ENCODE peak calls at places on chromosomes 16 and 17, in six cellular contexts. One of them, this sample, is unnamed.

GRCh38 chr17:21376835-21377690 is 906 bp downstream of the KCNJ12 start:
- DNase-seq in small intestine: peak; percentile 14
- DNase-seq in right cardiac atrium: peak; percentile 40
- DNase-seq in body of pancreas: no peak
- DNase-seq in upper lobe of right lung: no peak
- DNase-seq in uterus: no peak
- DNase-seq in this sample: no peak

GRCh38 chr16:89410794-89411309 is 79.5 kb downstream of the ANKRD11 start:
- DNase-seq in small intestine: peak; percentile 47
- DNase-seq in right cardiac atrium: peak; percentile 72
- DNase-seq in body of pancreas: peak; percentile 91
- DNase-seq in upper lobe of right lung: peak; percentile 83
- DNase-seq in uterus: no peak
- DNase-seq in this sample: peak; percentile 93

GRCh38 chr17:56917559-56918296 is 3.9 kb upstream of the TRIM25 start:
- DNase-seq in small intestine: no peak
- DNase-seq in right cardiac atrium: no peak
- DNase-seq in body of pancreas: no peak
- DNase-seq in upper lobe of right lung: no peak
- DNase-seq in uterus: no peak
- DNase-seq in this sample: no peak

GRCh38 chr17:62565817-62566216 is 61.7 kb upstream of the MRC2 start:
- DNase-seq in small intestine: no peak
- DNase-seq in right cardiac atrium: no peak
- DNase-seq in body of pancreas: no peak
- DNase-seq in upper lobe of right lung: no peak
- DNase-seq in uterus: no peak
- DNase-seq in this sample: no peak

GRCh38 chr17:56929362-56929969 is 15.6 kb upstream of the TRIM25 start:
- DNase-seq in small intestine: no peak
- DNase-seq in right cardiac atrium: no peak
- DNase-seq in body of pancreas: no peak
- DNase-seq in upper lobe of right lung: no peak
- DNase-seq in uterus: no peak
- DNase-seq in this sample: no peak

GRCh38 chr16:50680907-50681885 is at the start of gene SNX20:
- DNase-seq in small intestine: peak; percentile 31
- DNase-seq in right cardiac atrium: no peak
- DNase-seq in body of pancreas: no peak
- DNase-seq in upper lobe of right lung: no peak
- DNase-seq in uterus: no peak
- DNase-seq in this sample: no peak

GRCh38 chr17:66275651-66276050 is 26.8 kb upstream of the PRKCA start:
- DNase-seq in small intestine: peak; percentile 41
- DNase-seq in right cardiac atrium: peak; percentile 22
- DNase-seq in body of pancreas: no peak
- DNase-seq in upper lobe of right lung: no peak
- DNase-seq in uterus: no peak
- DNase-seq in this sample: peak; percentile 49

GRCh38 chr17:50311112-50311460 is 34.8 kb upstream of the XYLT2 start:
- DNase-seq in small intestine: no peak
- DNase-seq in right cardiac atrium: no peak
- DNase-seq in body of pancreas: no peak
- DNase-seq in upper lobe of right lung: no peak
- DNase-seq in uterus: no peak
- DNase-seq in this sample: no peak

GRCh38 chr16:35743101-35743692 is 2283.8 kb downstream of the TP53TG3F start:
- DNase-seq in small intestine: no peak
- DNase-seq in right cardiac atrium: no peak
- DNase-seq in body of pancreas: no peak
- DNase-seq in upper lobe of right lung: no peak
- DNase-seq in uterus: no peak
- DNase-seq in this sample: no peak

GRCh38 chr17:70119545-70119944 is 44.5 kb downstream of the KCNJ16 start:
- DNase-seq in small intestine: no peak
- DNase-seq in right cardiac atrium: no peak
- DNase-seq in body of pancreas: no peak
- DNase-seq in upper lobe of right lung: no peak
- DNase-seq in uterus: no peak
- DNase-seq in this sample: no peak

GRCh38 chr17:81046131-81046769 is 11.3 kb downstream of the BAIAP2 start:
- DNase-seq in small intestine: no peak
- DNase-seq in right cardiac atrium: no peak
- DNase-seq in body of pancreas: no peak
- DNase-seq in upper lobe of right lung: no peak
- DNase-seq in uterus: no peak
- DNase-seq in this sample: no peak

GRCh38 chr16:67632415-67633172 is 12.3 kb upstream of the CARMIL2 start:
- DNase-seq in small intestine: no peak
- DNase-seq in right cardiac atrium: peak; percentile 52
- DNase-seq in body of pancreas: no peak
- DNase-seq in upper lobe of right lung: no peak
- DNase-seq in uterus: no peak
- DNase-seq in this sample: no peak

GRCh38 chr16:89471225-89471624 is 19.1 kb downstream of the ANKRD11 start:
- DNase-seq in small intestine: no peak
- DNase-seq in right cardiac atrium: no peak
- DNase-seq in body of pancreas: no peak
- DNase-seq in upper lobe of right lung: no peak
- DNase-seq in uterus: no peak
- DNase-seq in this sample: no peak

GRCh38 chr17:32517982-32518381 is 31.2 kb downstream of the CDK5R1 start:
- DNase-seq in small intestine: no peak
- DNase-seq in right cardiac atrium: no peak
- DNase-seq in body of pancreas: no peak
- DNase-seq in upper lobe of right lung: no peak
- DNase-seq in uterus: no peak
- DNase-seq in this sample: no peak

GRCh38 chr17:77286641-77287431 is 146.1 kb downstream of the SEC14L1 start:
- DNase-seq in small intestine: peak; percentile 90
- DNase-seq in right cardiac atrium: peak; percentile 62
- DNase-seq in body of pancreas: peak; percentile 75
- DNase-seq in upper lobe of right lung: peak; percentile 85
- DNase-seq in uterus: no peak
- DNase-seq in this sample: peak; percentile 92

GRCh38 chr17:3679186-3680126 is 10.8 kb downstream of the EMC6 start:
- DNase-seq in small intestine: no peak
- DNase-seq in right cardiac atrium: no peak
- DNase-seq in body of pancreas: no peak
- DNase-seq in upper lobe of right lung: no peak
- DNase-seq in uterus: no peak
- DNase-seq in this sample: peak; percentile 13

GRCh38 chr17:73297934-73298861 is 13.6 kb downstream of the CDC42EP4 start:
- DNase-seq in small intestine: no peak
- DNase-seq in right cardiac atrium: no peak
- DNase-seq in body of pancreas: no peak
- DNase-seq in upper lobe of right lung: no peak
- DNase-seq in uterus: no peak
- DNase-seq in this sample: no peak

GRCh38 chr17:38329808-38330730 is 13.7 kb downstream of the GPR179 start:
- DNase-seq in small intestine: no peak
- DNase-seq in right cardiac atrium: no peak
- DNase-seq in body of pancreas: no peak
- DNase-seq in upper lobe of right lung: peak; percentile 56
- DNase-seq in uterus: no peak
- DNase-seq in this sample: no peak

GRCh38 chr17:72097144-72097543 is 23.7 kb upstream of the SOX9 start:
- DNase-seq in small intestine: no peak
- DNase-seq in right cardiac atrium: no peak
- DNase-seq in body of pancreas: no peak
- DNase-seq in upper lobe of right lung: no peak
- DNase-seq in uterus: no peak
- DNase-seq in this sample: no peak

GRCh38 chr16:8852534-8852933 is 16.3 kb downstream of the CARHSP1 start:
- DNase-seq in small intestine: no peak
- DNase-seq in right cardiac atrium: no peak
- DNase-seq in body of pancreas: no peak
- DNase-seq in upper lobe of right lung: no peak
- DNase-seq in uterus: no peak
- DNase-seq in this sample: no peak

GRCh38 chr17:48831549-48831883 is 681 bp downstream of the CALCOCO2 start:
- DNase-seq in small intestine: no peak
- DNase-seq in right cardiac atrium: no peak
- DNase-seq in body of pancreas: no peak
- DNase-seq in upper lobe of right lung: no peak
- DNase-seq in uterus: no peak
- DNase-seq in this sample: no peak

GRCh38 chr17:78672880-78673371 is 95.7 kb upstream of the DNAH17 start:
- DNase-seq in small intestine: peak; percentile 39
- DNase-seq in right cardiac atrium: no peak
- DNase-seq in body of pancreas: no peak
- DNase-seq in upper lobe of right lung: peak; percentile 63
- DNase-seq in uterus: no peak
- DNase-seq in this sample: no peak

GRCh38 chr17:7238418-7239090 is 703 bp downstream of the PHF23 start:
- DNase-seq in small intestine: peak; percentile 28
- DNase-seq in right cardiac atrium: no peak
- DNase-seq in body of pancreas: no peak
- DNase-seq in upper lobe of right lung: peak; percentile 73
- DNase-seq in uterus: no peak
- DNase-seq in this sample: peak; percentile 47

GRCh38 chr17:7235693-7236665 is 1.7 kb upstream of the DVL2 start:
- DNase-seq in small intestine: no peak
- DNase-seq in right cardiac atrium: no peak
- DNase-seq in body of pancreas: no peak
- DNase-seq in upper lobe of right lung: no peak
- DNase-seq in uterus: no peak
- DNase-seq in this sample: peak; percentile 22

GRCh38 chr17:7237761-7238417 is 1.4 kb downstream of the PHF23 start:
- DNase-seq in small intestine: peak; percentile 80
- DNase-seq in right cardiac atrium: peak; percentile 88
- DNase-seq in body of pancreas: peak; percentile 76
- DNase-seq in upper lobe of right lung: peak; percentile 94
- DNase-seq in uterus: peak; percentile 79
- DNase-seq in this sample: peak; percentile 89

GRCh38 chr17:7237266-7237760 is 1.9 kb downstream of the PHF23 start:
- DNase-seq in small intestine: no peak
- DNase-seq in right cardiac atrium: no peak
- DNase-seq in body of pancreas: no peak
- DNase-seq in upper lobe of right lung: no peak
- DNase-seq in uterus: no peak
- DNase-seq in this sample: no peak

DNA sequence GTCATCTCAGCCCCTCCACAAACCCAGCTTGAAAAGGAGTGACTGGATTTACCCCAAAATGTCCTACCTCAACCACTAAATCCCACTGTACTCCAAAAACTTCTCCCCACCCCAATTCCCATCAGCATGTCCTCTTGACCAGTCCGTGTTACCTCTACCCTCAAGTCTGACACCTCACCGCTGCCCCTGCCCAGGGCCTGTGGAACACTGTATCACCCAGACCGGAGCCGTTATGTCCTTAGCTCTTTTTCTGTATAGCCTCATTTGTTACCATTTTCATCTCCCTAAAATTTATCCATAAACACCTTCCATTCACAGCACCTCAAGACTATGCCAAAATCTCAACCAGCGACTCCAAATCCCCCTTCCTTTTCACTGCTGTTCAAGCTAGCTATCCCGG is 2.4 kb downstream of the PHF23 start:
- DNase-seq in small intestine: no peak
- DNase-seq in right cardiac atrium: no peak
- DNase-seq in body of pancreas: no peak
- DNase-seq in upper lobe of right lung: peak; percentile 41
- DNase-seq in uterus: no peak
- DNase-seq in this sample: no peak
- H3K4me1 ChIP-seq in small intestine: peaks cover 4% of the 10 kb centered on the region
- H3K4me1 ChIP-seq in right cardiac atrium: peaks cover 11% of the 10 kb centered on the region
- H3K4me1 ChIP-seq in body of pancreas: peaks cover 70% of the 10 kb centered on the region
- H3K4me1 ChIP-seq in upper lobe of right lung: peaks cover 45% of the 10 kb centered on the region
- H3K4me1 ChIP-seq in uterus: peaks cover 13% of the 10 kb centered on the region
- H3K4me1 ChIP-seq in this sample: no peaks in the 10 kb centered on the region

GRCh38 chr16:56862776-56863175 is 2.2 kb upstream of the SLC12A3 start:
- DNase-seq in small intestine: no peak
- DNase-seq in right cardiac atrium: no peak
- DNase-seq in body of pancreas: no peak
- DNase-seq in upper lobe of right lung: no peak
- DNase-seq in uterus: no peak
- DNase-seq in this sample: no peak
- H3K4me3 ChIP-seq in small intestine: no peak overlapping the region
- H3K4me3 ChIP-seq in right cardiac atrium: no peak overlapping the region
- H3K4me3 ChIP-seq in body of pancreas: no peak overlapping the region
- H3K4me3 ChIP-seq in upper lobe of right lung: no peak overlapping the region
- H3K4me3 ChIP-seq in uterus: no peak overlapping the region
- H3K4me3 ChIP-seq in this sample: no peak overlapping the region

GRCh38 chr17:43846963-43847369 is at the start of gene CD300LG:
- DNase-seq in small intestine: no peak
- DNase-seq in right cardiac atrium: peak; percentile 38
- DNase-seq in body of pancreas: no peak
- DNase-seq in upper lobe of right lung: peak; percentile 73
- DNase-seq in uterus: peak; percentile 37
- DNase-seq in this sample: no peak

GRCh38 chr17:43844241-43844640 is 2.7 kb upstream of the CD300LG start:
- DNase-seq in small intestine: no peak
- DNase-seq in right cardiac atrium: no peak
- DNase-seq in body of pancreas: no peak
- DNase-seq in upper lobe of right lung: peak; percentile 30
- DNase-seq in uterus: no peak
- DNase-seq in this sample: no peak

GRCh38 chr17:43848601-43849000 is 1.6 kb downstream of the CD300LG start:
- DNase-seq in small intestine: no peak
- DNase-seq in right cardiac atrium: no peak
- DNase-seq in body of pancreas: no peak
- DNase-seq in upper lobe of right lung: peak; percentile 18
- DNase-seq in uterus: no peak
- DNase-seq in this sample: no peak

GRCh38 chr17:43845772-43846171 is 1.2 kb upstream of the CD300LG start:
- DNase-seq in small intestine: no peak
- DNase-seq in right cardiac atrium: no peak
- DNase-seq in body of pancreas: no peak
- DNase-seq in upper lobe of right lung: no peak
- DNase-seq in uterus: no peak
- DNase-seq in this sample: no peak

GRCh38 chr17:43846221-43846712 is 709 bp upstream of the CD300LG start:
- DNase-seq in small intestine: peak; percentile 73
- DNase-seq in right cardiac atrium: peak; percentile 87
- DNase-seq in body of pancreas: peak; percentile 86
- DNase-seq in upper lobe of right lung: peak; percentile 92
- DNase-seq in uterus: peak; percentile 85
- DNase-seq in this sample: peak; percentile 85
- H3K27ac ChIP-seq in small intestine: no peak overlapping the region
- H3K27ac ChIP-seq in right cardiac atrium: no peak overlapping the region
- H3K27ac ChIP-seq in body of pancreas: peak overlapping the region; percentile 35
- H3K27ac ChIP-seq in upper lobe of right lung: no peak overlapping the region
- H3K27ac ChIP-seq in uterus: peak overlapping the region; percentile 56
- H3K27ac ChIP-seq in this sample: no peak overlapping the region

DNA sequence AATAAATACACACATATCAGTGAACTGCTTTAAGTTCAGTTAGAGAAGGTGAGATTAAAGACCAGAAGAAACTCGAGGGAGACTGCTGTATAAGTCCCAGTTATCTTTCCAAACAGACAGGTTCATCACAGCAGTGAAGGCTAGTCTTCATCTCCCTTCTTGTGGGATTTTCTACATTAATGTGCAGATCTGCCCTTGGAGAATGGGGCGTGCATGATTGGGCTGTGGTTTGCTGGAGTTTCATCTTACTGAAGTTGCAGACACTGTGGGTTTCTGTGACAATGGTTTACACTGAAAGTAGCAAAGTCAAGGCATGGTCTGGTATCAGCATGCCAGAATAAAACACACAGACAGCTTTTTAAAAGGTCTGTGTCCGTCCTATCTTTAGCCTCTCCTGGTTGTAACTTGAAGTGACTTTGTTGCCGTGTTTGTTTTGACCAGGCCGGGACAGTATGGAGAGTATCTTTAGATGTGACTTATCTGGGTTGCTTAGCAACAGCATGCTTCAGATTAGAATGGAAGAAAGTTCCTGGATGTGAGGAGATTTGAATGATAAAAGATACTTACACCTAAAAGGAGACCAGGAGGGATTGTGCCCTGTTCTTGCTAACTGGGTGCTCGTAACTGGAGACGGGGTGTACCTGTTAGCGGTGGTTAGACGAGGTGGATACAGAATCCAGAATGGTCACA is 16.1 kb downstream of the NAA60 start:
- DNase-seq in small intestine: peak; percentile 49
- DNase-seq in right cardiac atrium: no peak
- DNase-seq in body of pancreas: no peak
- DNase-seq in upper lobe of right lung: no peak
- DNase-seq in uterus: no peak
- DNase-seq in this sample: no peak
- H3K4me1 ChIP-seq in small intestine: no peaks in the 10 kb centered on the region
- H3K4me1 ChIP-seq in right cardiac atrium: peaks cover 14% of the 10 kb centered on the region
- H3K4me1 ChIP-seq in body of pancreas: peaks cover 69% of the 10 kb centered on the region
- H3K4me1 ChIP-seq in upper lobe of right lung: peaks cover 50% of the 10 kb centered on the region
- H3K4me1 ChIP-seq in uterus: peaks cover 13% of the 10 kb centered on the region
- H3K4me1 ChIP-seq in this sample: peaks cover 29% of the 10 kb centered on the region

This sample was measured in right lobe of liver.